ENCODE peak calls at places on chromosomes 2 and 18, in four cellular contexts. I is AG10803, O is AG09319, M is posterior vena cava. R is an unnamed sample.

GRCh38 chr2:67879586-67880290 is 183.1 kb downstream of the C1D start:
- DNase-seq in I (peak), O (no peak), M (no peak), R (no peak)

GRCh38 chr2:2161871-2162653 is 169.0 kb downstream of the MYT1L start:
- DNase-seq in I (no peak), O (no peak), M (no peak), R (no peak)

GRCh38 chr2:44549099-44549471 is 187.3 kb downstream of the CAMKMT start:
- DNase-seq in I (peak), O (peak), M (no peak), R (no peak)

GRCh38 chr2:101463885-101464653 is 10.8 kb downstream of the RFX8 start:
- DNase-seq in I (peak), O (peak), M (no peak), R (no peak)

GRCh38 chr2:241180495-241180894 is 8.0 kb upstream of the ANO7 start:
- DNase-seq in I (no peak), O (no peak), M (peak), R (no peak)

GRCh38 chr2:74003494-74004211 is 18.9 kb downstream of the TET3 start:
- DNase-seq in I (peak), O (peak), M (no peak), R (no peak)

GRCh38 chr2:235215248-235215647 is 263.4 kb downstream of the SH3BP4 start:
- DNase-seq in I (no peak), O (no peak), M (no peak), R (no peak)

GRCh38 chr18:50190236-50190635 is 4.7 kb downstream of the MYO5B start:
- DNase-seq in I (no peak), O (no peak), M (no peak), R (no peak)

GRCh38 chr2:230968921-230969672 is 26.8 kb upstream of the SPATA3 start:
- DNase-seq in I (no peak), O (no peak), M (no peak), R (no peak)

GRCh38 chr2:231800493-231801091 is 14.3 kb downstream of the COPS7B start:
- DNase-seq in I (peak), O (no peak), M (no peak), R (no peak)

GRCh38 chr18:37430346-37431076 is 135.1 kb downstream of the CELF4 start:
- DNase-seq in I (no peak), O (no peak), M (no peak), R (no peak)